ENCODE peak calls at places on chromosomes 3 and 15, in five cellular contexts. One of them, this sample, is unnamed.

GRCh38 chr15:81336568-81336967 is 12.6 kb upstream of the STARD5 start:
- DNase-seq in dorsolateral prefrontal cortex: no peak
- DNase-seq in fibroblast of lung: peak
- DNase-seq in fibroblast of mammary gland: peak
- DNase-seq in fibroblast of villous mesenchyme: peak
- DNase-seq in this sample: no peak

GRCh38 chr3:115359507-115359906 is 212.4 kb upstream of the ZBTB20 start:
- DNase-seq in fibroblast of mammary gland: no peak
- DNase-seq in fibroblast of lung: peak
- DNase-seq in fibroblast of villous mesenchyme: peak
- DNase-seq in dorsolateral prefrontal cortex: no peak
- DNase-seq in this sample: no peak

GRCh38 chr3:196932600-196932999 is 9.7 kb downstream of the NCBP2 start:
- DNase-seq in fibroblast of villous mesenchyme: no peak
- DNase-seq in dorsolateral prefrontal cortex: no peak
- DNase-seq in fibroblast of lung: no peak
- DNase-seq in fibroblast of mammary gland: no peak
- DNase-seq in this sample: no peak

GRCh38 chr3:101964861-101965260 is 115.5 kb downstream of the NFKBIZ start:
- DNase-seq in dorsolateral prefrontal cortex: no peak
- DNase-seq in fibroblast of villous mesenchyme: no peak
- DNase-seq in fibroblast of lung: peak
- DNase-seq in fibroblast of mammary gland: peak
- DNase-seq in this sample: no peak

GRCh38 chr15:67116742-67117141 is 51.3 kb downstream of the SMAD3 start:
- DNase-seq in dorsolateral prefrontal cortex: no peak
- DNase-seq in fibroblast of villous mesenchyme: no peak
- DNase-seq in fibroblast of lung: no peak
- DNase-seq in fibroblast of mammary gland: no peak
- DNase-seq in this sample: peak

GRCh38 chr15:76057332-76058000 is 2.3 kb upstream of the TMEM266 start:
- DNase-seq in dorsolateral prefrontal cortex: no peak
- DNase-seq in fibroblast of mammary gland: peak
- DNase-seq in fibroblast of lung: peak
- DNase-seq in fibroblast of villous mesenchyme: peak
- DNase-seq in this sample: no peak

GRCh38 chr3:73885862-73886261 is 261.1 kb upstream of the PDZRN3 start:
- DNase-seq in fibroblast of lung: no peak
- DNase-seq in fibroblast of villous mesenchyme: no peak
- DNase-seq in dorsolateral prefrontal cortex: no peak
- DNase-seq in fibroblast of mammary gland: no peak
- DNase-seq in this sample: no peak

GRCh38 chr15:89136818-89137772 is 48.8 kb downstream of the ABHD2 start:
- DNase-seq in fibroblast of villous mesenchyme: peak
- DNase-seq in fibroblast of lung: no peak
- DNase-seq in fibroblast of mammary gland: peak
- DNase-seq in dorsolateral prefrontal cortex: no peak
- DNase-seq in this sample: no peak

GRCh38 chr3:189947948-189948723 is 172.6 kb downstream of the P3H2 start:
- DNase-seq in fibroblast of villous mesenchyme: peak
- DNase-seq in fibroblast of mammary gland: peak
- DNase-seq in fibroblast of lung: no peak
- DNase-seq in dorsolateral prefrontal cortex: no peak
- DNase-seq in this sample: no peak

GRCh38 chr15:45863881-45864580 is 229.2 kb downstream of the SQOR start:
- DNase-seq in fibroblast of villous mesenchyme: no peak
- DNase-seq in fibroblast of mammary gland: no peak
- DNase-seq in dorsolateral prefrontal cortex: no peak
- DNase-seq in fibroblast of lung: no peak
- DNase-seq in this sample: no peak

GRCh38 chr3:56783644-56784451 is 17.9 kb downstream of the ARHGEF3 start:
- DNase-seq in fibroblast of lung: peak
- DNase-seq in fibroblast of mammary gland: peak
- DNase-seq in dorsolateral prefrontal cortex: no peak
- DNase-seq in fibroblast of villous mesenchyme: peak
- DNase-seq in this sample: peak

GRCh38 chr15:31080618-31081017 is 20.9 kb downstream of the TRPM1 start:
- DNase-seq in dorsolateral prefrontal cortex: no peak
- DNase-seq in fibroblast of lung: no peak
- DNase-seq in fibroblast of mammary gland: no peak
- DNase-seq in fibroblast of villous mesenchyme: peak
- DNase-seq in this sample: no peak

GRCh38 chr3:52306978-52307377 is 9.1 kb upstream of the DNAH1 start:
- DNase-seq in fibroblast of lung: no peak
- DNase-seq in fibroblast of mammary gland: no peak
- DNase-seq in dorsolateral prefrontal cortex: no peak
- DNase-seq in fibroblast of villous mesenchyme: no peak
- DNase-seq in this sample: no peak

GRCh38 chr3:99287876-99288275 is 350.5 kb upstream of the COL8A1 start:
- DNase-seq in fibroblast of villous mesenchyme: no peak
- DNase-seq in fibroblast of mammary gland: no peak
- DNase-seq in fibroblast of lung: no peak
- DNase-seq in dorsolateral prefrontal cortex: no peak
- DNase-seq in this sample: no peak

GRCh38 chr3:97684490-97684889 is 80.1 kb upstream of the ARL6 start:
- DNase-seq in dorsolateral prefrontal cortex: no peak
- DNase-seq in fibroblast of mammary gland: no peak
- DNase-seq in fibroblast of lung: no peak
- DNase-seq in fibroblast of villous mesenchyme: no peak
- DNase-seq in this sample: no peak

GRCh38 chr3:112718516-112718915 is 77.6 kb upstream of the CCDC80 start:
- DNase-seq in fibroblast of villous mesenchyme: no peak
- DNase-seq in dorsolateral prefrontal cortex: no peak
- DNase-seq in fibroblast of mammary gland: no peak
- DNase-seq in fibroblast of lung: no peak
- DNase-seq in this sample: no peak

GRCh38 chr3:126201168-126201567 is 20.8 kb upstream of the ALDH1L1 start:
- DNase-seq in fibroblast of villous mesenchyme: peak
- DNase-seq in fibroblast of lung: no peak
- DNase-seq in dorsolateral prefrontal cortex: no peak
- DNase-seq in fibroblast of mammary gland: no peak
- DNase-seq in this sample: no peak

GRCh38 chr3:23480324-23480704 is 277.2 kb downstream of the UBE2E2 start:
- DNase-seq in fibroblast of mammary gland: no peak
- DNase-seq in fibroblast of villous mesenchyme: no peak
- DNase-seq in dorsolateral prefrontal cortex: peak
- DNase-seq in fibroblast of lung: no peak
- DNase-seq in this sample: no peak

GRCh38 chr3:13280856-13281656 is 139.1 kb downstream of the NUP210 start:
- DNase-seq in fibroblast of mammary gland: no peak
- DNase-seq in fibroblast of lung: no peak
- DNase-seq in dorsolateral prefrontal cortex: no peak
- DNase-seq in fibroblast of villous mesenchyme: no peak
- DNase-seq in this sample: no peak

GRCh38 chr15:101501703-101502373 is 12.3 kb upstream of the PCSK6 start:
- DNase-seq in fibroblast of mammary gland: no peak
- DNase-seq in dorsolateral prefrontal cortex: no peak
- DNase-seq in fibroblast of lung: no peak
- DNase-seq in fibroblast of villous mesenchyme: peak
- DNase-seq in this sample: no peak

GRCh38 chr15:79656151-79656797 is 224.1 kb downstream of the MINAR1 start:
- DNase-seq in fibroblast of mammary gland: no peak
- DNase-seq in dorsolateral prefrontal cortex: no peak
- DNase-seq in fibroblast of lung: no peak
- DNase-seq in fibroblast of villous mesenchyme: no peak
- DNase-seq in this sample: no peak

GRCh38 chr3:50815844-50816243 is 141.1 kb downstream of the DOCK3 start:
- DNase-seq in fibroblast of villous mesenchyme: no peak
- DNase-seq in fibroblast of mammary gland: no peak
- DNase-seq in fibroblast of lung: peak
- DNase-seq in dorsolateral prefrontal cortex: no peak
- DNase-seq in this sample: no peak

GRCh38 chr3:149134560-149134959 is 5.1 kb downstream of the HPS3 start:
- DNase-seq in fibroblast of villous mesenchyme: peak
- DNase-seq in fibroblast of lung: peak
- DNase-seq in fibroblast of mammary gland: peak
- DNase-seq in dorsolateral prefrontal cortex: no peak
- DNase-seq in this sample: no peak

GRCh38 chr3:143612541-143612940 is 235.7 kb downstream of the SLC9A9 start:
- DNase-seq in dorsolateral prefrontal cortex: no peak
- DNase-seq in fibroblast of lung: no peak
- DNase-seq in fibroblast of mammary gland: no peak
- DNase-seq in fibroblast of villous mesenchyme: no peak
- DNase-seq in this sample: no peak

GRCh38 chr3:17686613-17687012 is 55.8 kb downstream of the TBC1D5 start:
- DNase-seq in fibroblast of lung: no peak
- DNase-seq in fibroblast of mammary gland: peak
- DNase-seq in fibroblast of villous mesenchyme: no peak
- DNase-seq in dorsolateral prefrontal cortex: no peak
- DNase-seq in this sample: no peak

GRCh38 chr15:81126887-81127286 is 7.2 kb upstream of the CFAP161 start:
- DNase-seq in fibroblast of villous mesenchyme: no peak
- DNase-seq in fibroblast of lung: no peak
- DNase-seq in fibroblast of mammary gland: peak
- DNase-seq in dorsolateral prefrontal cortex: no peak
- DNase-seq in this sample: no peak

GRCh38 chr15:69692342-69692741 is 239.7 kb downstream of the RPLP1 start:
- DNase-seq in fibroblast of villous mesenchyme: no peak
- DNase-seq in fibroblast of mammary gland: no peak
- DNase-seq in dorsolateral prefrontal cortex: no peak
- DNase-seq in fibroblast of lung: no peak
- DNase-seq in this sample: no peak

GRCh38 chr3:59425942-59426341 is 376.1 kb upstream of the CFAP20DC start:
- DNase-seq in fibroblast of lung: peak
- DNase-seq in dorsolateral prefrontal cortex: no peak
- DNase-seq in fibroblast of villous mesenchyme: no peak
- DNase-seq in fibroblast of mammary gland: no peak
- DNase-seq in this sample: no peak

GRCh38 chr15:59549826-59550225 is 61.8 kb upstream of the GCNT3 start:
- DNase-seq in fibroblast of villous mesenchyme: no peak
- DNase-seq in fibroblast of lung: no peak
- DNase-seq in dorsolateral prefrontal cortex: no peak
- DNase-seq in fibroblast of mammary gland: no peak
- DNase-seq in this sample: no peak

GRCh38 chr15:87638554-87639083 is 617.9 kb downstream of the NTRK3 start:
- DNase-seq in fibroblast of lung: no peak
- DNase-seq in fibroblast of villous mesenchyme: no peak
- DNase-seq in fibroblast of mammary gland: no peak
- DNase-seq in dorsolateral prefrontal cortex: no peak
- DNase-seq in this sample: no peak

GRCh38 chr3:129591932-129592331 is 14.5 kb downstream of the PLXND1 start:
- DNase-seq in fibroblast of mammary gland: no peak
- DNase-seq in fibroblast of villous mesenchyme: no peak
- DNase-seq in fibroblast of lung: no peak
- DNase-seq in dorsolateral prefrontal cortex: no peak
- DNase-seq in this sample: no peak

GRCh38 chr15:73540161-73540560 is 93.0 kb downstream of the NPTN start:
- DNase-seq in fibroblast of lung: no peak
- DNase-seq in fibroblast of mammary gland: peak
- DNase-seq in dorsolateral prefrontal cortex: no peak
- DNase-seq in fibroblast of villous mesenchyme: peak
- DNase-seq in this sample: no peak

DNA sequence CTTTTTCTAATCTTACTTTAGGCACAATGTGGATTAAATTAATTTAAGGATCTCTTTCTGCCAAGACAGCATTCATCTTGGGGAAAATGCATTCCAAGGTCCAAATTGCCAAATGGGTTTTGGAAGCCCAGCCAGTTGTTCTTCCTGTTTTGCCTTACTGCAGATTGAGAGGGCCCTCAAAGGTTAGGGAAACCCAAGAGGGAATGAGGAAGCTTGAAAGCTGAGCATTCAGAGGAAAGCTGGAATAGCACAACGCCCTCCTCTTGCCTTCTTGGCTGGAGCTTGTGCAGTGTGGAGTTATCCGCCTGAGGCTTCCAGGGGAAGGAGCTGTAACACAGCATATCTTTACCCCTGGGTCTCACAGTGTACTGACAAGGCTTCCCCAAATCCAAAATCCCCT is 18.2 kb upstream of the SACM1L start:
- DNase-seq in fibroblast of lung: peak
- DNase-seq in fibroblast of mammary gland: peak
- DNase-seq in dorsolateral prefrontal cortex: no peak
- DNase-seq in fibroblast of villous mesenchyme: peak
- DNase-seq in this sample: no peak
- TF ChIP-seq CTCF in fibroblast of lung: no peak
- TF ChIP-seq CTCF in fibroblast of mammary gland: no peak
- TF ChIP-seq CTCF in dorsolateral prefrontal cortex: no peak
- TF ChIP-seq CTCF in fibroblast of villous mesenchyme: no peak
- TF ChIP-seq CTCF in this sample: no peak

GRCh38 chr15:68498076-68498475 is 66.1 kb upstream of the ITGA11 start:
- DNase-seq in fibroblast of lung: no peak
- DNase-seq in dorsolateral prefrontal cortex: no peak
- DNase-seq in fibroblast of villous mesenchyme: no peak
- DNase-seq in fibroblast of mammary gland: no peak
- DNase-seq in this sample: peak
- TF ChIP-seq CTCF in fibroblast of lung: no peak
- TF ChIP-seq CTCF in dorsolateral prefrontal cortex: no peak
- TF ChIP-seq CTCF in fibroblast of villous mesenchyme: no peak
- TF ChIP-seq CTCF in fibroblast of mammary gland: no peak
- TF ChIP-seq CTCF in this sample: no peak

GRCh38 chr15:51265037-51265555 is 73.3 kb downstream of the CYP19A1 start:
- DNase-seq in dorsolateral prefrontal cortex: no peak
- DNase-seq in fibroblast of lung: no peak
- DNase-seq in fibroblast of mammary gland: no peak
- DNase-seq in fibroblast of villous mesenchyme: peak
- DNase-seq in this sample: no peak

GRCh38 chr15:51267047-51267713 is 71.2 kb downstream of the CYP19A1 start:
- DNase-seq in dorsolateral prefrontal cortex: no peak
- DNase-seq in fibroblast of villous mesenchyme: no peak
- DNase-seq in fibroblast of mammary gland: no peak
- DNase-seq in fibroblast of lung: peak
- DNase-seq in this sample: no peak

GRCh38 chr15:51269496-51269895 is 68.9 kb downstream of the CYP19A1 start:
- DNase-seq in fibroblast of lung: no peak
- DNase-seq in fibroblast of villous mesenchyme: no peak
- DNase-seq in fibroblast of mammary gland: no peak
- DNase-seq in dorsolateral prefrontal cortex: no peak
- DNase-seq in this sample: no peak

GRCh38 chr15:51266548-51266947 is 71.8 kb downstream of the CYP19A1 start:
- DNase-seq in fibroblast of mammary gland: no peak
- DNase-seq in fibroblast of lung: no peak
- DNase-seq in dorsolateral prefrontal cortex: no peak
- DNase-seq in fibroblast of villous mesenchyme: peak
- DNase-seq in this sample: no peak

GRCh38 chr15:51267714-51268105 is 70.7 kb downstream of the CYP19A1 start:
- DNase-seq in fibroblast of villous mesenchyme: peak
- DNase-seq in dorsolateral prefrontal cortex: no peak
- DNase-seq in fibroblast of mammary gland: no peak
- DNase-seq in fibroblast of lung: no peak
- DNase-seq in this sample: no peak
- TF ChIP-seq CTCF in fibroblast of villous mesenchyme: no peak
- TF ChIP-seq CTCF in dorsolateral prefrontal cortex: no peak
- TF ChIP-seq CTCF in fibroblast of mammary gland: no peak
- TF ChIP-seq CTCF in fibroblast of lung: no peak
- TF ChIP-seq CTCF in this sample: no peak

DNA sequence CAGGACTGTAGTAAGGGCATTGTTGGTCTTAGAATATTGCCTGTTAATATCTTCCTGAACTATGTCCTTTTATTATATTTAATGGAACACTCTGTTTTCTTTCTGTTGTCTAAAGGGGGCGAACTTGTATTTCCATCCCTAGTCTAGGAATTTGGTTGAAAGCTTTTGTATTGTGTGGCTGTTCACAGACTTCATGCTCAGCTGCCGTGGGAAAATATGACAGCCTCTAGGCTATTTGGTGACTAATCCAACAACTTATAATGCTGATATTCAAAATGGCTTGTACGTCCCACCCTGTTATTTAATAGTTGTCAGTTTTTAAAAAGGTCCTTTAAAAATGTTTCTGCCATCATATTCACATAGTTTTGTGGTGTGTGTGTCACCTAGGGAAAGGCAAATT is 202.6 kb downstream of the KLHL25 start:
- DNase-seq in fibroblast of mammary gland: peak
- DNase-seq in fibroblast of lung: peak
- DNase-seq in fibroblast of villous mesenchyme: peak
- DNase-seq in dorsolateral prefrontal cortex: no peak
- DNase-seq in this sample: no peak
- TF ChIP-seq CTCF in fibroblast of mammary gland: peak
- TF ChIP-seq CTCF in fibroblast of lung: no peak
- TF ChIP-seq CTCF in fibroblast of villous mesenchyme: peak
- TF ChIP-seq CTCF in dorsolateral prefrontal cortex: peak
- TF ChIP-seq CTCF in this sample: no peak